ENCODE peak calls at places on chromosome 19, in ten cellular contexts. C is thoracic aorta; X is HL-60; M is left lung; P is GM20000; E is CD4-positive, alpha-beta T cell; A is Calu3; U is PC-3; N is GM23338; J is neural progenitor cell. K is an unnamed sample.

GRCh38 chr19:58401825-58402433 is 6.5 kb downstream of the RNF225 start:
- DNase-seq in C (no peak), X (no peak), M (no peak), P (peak; percentile 6), E (no peak), A (no peak), U (no peak), N (no peak), J (no peak), K (no peak)

GRCh38 chr19:46076951-46077814 is 36.4 kb upstream of the IGFL4 start:
- DNase-seq in C (no peak), X (peak; percentile 78), M (no peak), P (peak; percentile 65), E (no peak), A (peak; percentile 86), U (peak; percentile 81), N (peak; percentile 97), J (peak; percentile 94), K (peak; percentile 40)

GRCh38 chr19:57068921-57069697 is 50.7 kb upstream of the USP29 start:
- DNase-seq in C (no peak), X (no peak), M (no peak), P (no peak), E (no peak), A (no peak), U (peak; percentile 4), N (peak; percentile 49), J (no peak), K (no peak)

GRCh38 chr19:49084206-49085019 is 838 bp upstream of the SNRNP70 start:
- DNase-seq in C (no peak), X (no peak), M (no peak), P (no peak), E (no peak), A (no peak), U (no peak), N (no peak), J (no peak), K (no peak)

GRCh38 chr19:34686455-34686854 is 9.0 kb downstream of the ZNF302 start:
- DNase-seq in C (no peak), X (no peak), M (no peak), P (no peak), E (no peak), A (no peak), U (no peak), N (no peak), J (no peak), K (no peak)

GRCh38 chr19:49924004-49924880 is 4.8 kb upstream of the ATF5 start:
- DNase-seq in C (no peak), X (peak; percentile 33), M (no peak), P (no peak), E (no peak), A (no peak), U (no peak), N (no peak), J (no peak), K (peak; percentile 7)

GRCh38 chr19:39514840-39515550 is at the start of gene SELENOV:
- DNase-seq in C (no peak), X (no peak), M (no peak), P (peak; percentile 44), E (no peak), A (no peak), U (no peak), N (peak; percentile 94), J (peak; percentile 87), K (no peak)

GRCh38 chr19:17376935-17377600 is at the start of gene PLVAP:
- DNase-seq in C (no peak), X (no peak), M (no peak), P (no peak), E (no peak), A (no peak), U (no peak), N (no peak), J (no peak), K (no peak)

GRCh38 chr19:56477429-56478338 is 539 bp upstream of the ZNF667 start:
- DNase-seq in C (peak; percentile 46), X (peak; percentile 96), M (peak; percentile 89), P (no peak), E (peak; percentile 21), A (no peak), U (peak; percentile 86), N (peak; percentile 87), J (peak; percentile 90), K (peak; percentile 71)

GRCh38 chr19:7605490-7606222 is 10.0 kb downstream of the CAMSAP3 start:
- DNase-seq in C (no peak), X (peak; percentile 58), M (no peak), P (no peak), E (no peak), A (peak; percentile 25), U (peak; percentile 71), N (peak; percentile 91), J (peak; percentile 47), K (no peak)

GRCh38 chr19:10159610-10160009 is 35.1 kb downstream of the DNMT1 start:
- DNase-seq in C (no peak), X (no peak), M (no peak), P (no peak), E (no peak), A (no peak), U (no peak), N (no peak), J (no peak), K (no peak)

GRCh38 chr19:56504581-56504980 is 3.1 kb upstream of the ZNF471 start:
- DNase-seq in C (no peak), X (no peak), M (no peak), P (no peak), E (no peak), A (no peak), U (no peak), N (no peak), J (no peak), K (no peak)

DNA sequence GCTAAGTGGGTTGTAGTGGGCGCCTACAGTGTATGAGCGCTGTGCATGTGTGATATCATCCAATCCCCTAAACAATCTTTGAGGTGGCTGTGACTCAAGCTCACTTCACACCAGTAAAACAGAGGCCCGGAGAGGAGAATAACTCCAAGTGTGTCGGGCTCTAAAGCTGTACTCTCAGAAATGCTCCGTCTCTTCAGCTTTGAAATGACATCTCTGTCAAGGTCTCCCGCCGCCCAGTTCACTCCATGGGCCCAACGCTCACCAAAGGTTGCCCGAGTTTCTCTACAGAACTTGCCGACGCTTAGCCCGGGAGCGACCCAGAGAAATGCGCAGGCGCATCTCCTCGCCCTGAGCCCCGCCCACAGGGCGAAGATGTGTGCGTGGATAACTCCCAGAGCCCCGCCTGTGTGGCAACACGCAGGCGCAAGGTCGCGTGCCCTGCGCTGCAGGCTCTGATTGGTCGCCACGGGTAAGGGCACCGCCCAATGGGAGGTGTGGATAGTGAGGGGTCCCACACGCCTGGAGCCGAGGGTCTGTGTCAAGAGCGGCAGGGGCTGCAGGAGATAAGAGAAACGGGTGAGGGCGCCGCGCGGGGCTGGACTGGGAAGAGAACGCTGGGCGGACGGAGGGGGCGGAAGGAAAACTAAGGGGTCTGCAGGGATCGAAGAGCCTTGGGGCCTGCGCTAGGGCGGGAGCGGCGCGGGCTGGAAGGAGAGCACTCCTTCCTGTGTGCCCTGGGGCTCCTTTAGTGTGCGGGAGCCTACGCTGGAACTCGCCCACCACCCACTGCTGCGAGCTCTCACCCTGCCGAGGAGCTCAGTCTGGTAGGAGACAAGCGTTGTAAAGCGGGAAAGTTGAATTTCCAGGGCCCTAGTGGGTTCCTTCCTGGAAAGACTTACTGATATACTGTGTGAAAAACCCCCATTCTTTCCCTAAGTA is at the start of gene ZNF526:
- DNase-seq in C (peak; percentile 90), X (peak; percentile 98), M (peak; percentile 98), P (peak; percentile 99), E (peak; percentile 95), A (peak; percentile 98), U (peak; percentile 96), N (peak; percentile 99), J (peak; percentile 100), K (peak; percentile 94)
- TF ChIP-seq CTCF in C (no peak), X (no peak), M (no peak), P (no peak), E (no peak), A (no peak), U (no peak), N (no peak), J (peak; percentile 39), K (no peak)

DNA sequence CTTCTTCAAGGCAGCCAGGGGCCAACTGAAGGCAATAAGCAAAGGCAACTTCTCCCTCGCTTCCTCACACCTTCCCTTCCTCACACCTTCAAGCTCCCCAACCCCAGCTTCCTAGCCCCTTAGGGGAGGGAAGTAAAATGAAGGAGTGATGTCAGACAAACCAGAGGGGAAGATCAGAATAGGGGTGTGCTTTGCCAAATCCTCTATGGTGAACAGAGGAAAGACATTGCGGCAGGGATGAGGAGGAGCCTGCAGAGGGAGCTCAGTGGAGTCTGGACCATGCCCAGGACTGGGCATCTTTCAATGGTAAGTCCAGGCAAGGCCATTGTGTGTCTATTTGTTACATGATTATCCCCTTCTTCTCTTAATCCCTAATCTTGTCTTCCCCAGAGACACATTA is 164.0 kb downstream of the TSHZ3 start:
- DNase-seq in C (no peak), X (no peak), M (no peak), P (no peak), E (no peak), A (no peak), U (no peak), N (peak; percentile 8), J (peak; percentile 9), K (no peak)
- TF ChIP-seq CTCF in C (no peak), X (no peak), M (no peak), P (no peak), E (no peak), A (no peak), U (no peak), N (peak; percentile 24), J (no peak), K (peak; percentile 1)

GRCh38 chr19:1274081-1274851 is 1.1 kb upstream of the FAM174C start:
- DNase-seq in C (no peak), X (peak; percentile 58), M (no peak), P (no peak), E (no peak), A (no peak), U (no peak), N (no peak), J (no peak), K (no peak)

GRCh38 chr19:1275976-1276619 is 768 bp downstream of the FAM174C start:
- DNase-seq in C (no peak), X (no peak), M (no peak), P (no peak), E (no peak), A (no peak), U (no peak), N (no peak), J (no peak), K (no peak)

GRCh38 chr19:1276620-1277007 is 1.3 kb downstream of the FAM174C start:
- DNase-seq in C (no peak), X (no peak), M (no peak), P (no peak), E (no peak), A (no peak), U (no peak), N (no peak), J (no peak), K (no peak)

GRCh38 chr19:1274852-1275259 is 474 bp upstream of the FAM174C start:
- DNase-seq in C (no peak), X (peak; percentile 34), M (no peak), P (no peak), E (no peak), A (no peak), U (no peak), N (peak; percentile 65), J (peak; percentile 67), K (no peak)

GRCh38 chr19:1275260-1275975 is at the start of gene FAM174C:
- DNase-seq in C (no peak), X (peak; percentile 96), M (peak; percentile 97), P (peak; percentile 98), E (peak; percentile 90), A (peak; percentile 90), U (peak; percentile 92), N (peak; percentile 98), J (peak; percentile 98), K (peak; percentile 86)
- TF ChIP-seq CTCF in C (no peak), X (no peak), M (no peak), P (no peak), E (no peak), A (no peak), U (no peak), N (no peak), J (no peak), K (no peak)

GRCh38 chr19:19568802-19569756 is 31.0 kb downstream of the CILP2 start:
- DNase-seq in C (no peak), X (no peak), M (no peak), P (no peak), E (no peak), A (no peak), U (peak; percentile 46), N (no peak), J (no peak), K (no peak)
- TF ChIP-seq CTCF in C (no peak), X (no peak), M (no peak), P (no peak), E (no peak), A (no peak), U (no peak), N (no peak), J (no peak), K (no peak)